ENCODE peak calls at places on chromosomes 5 and 9, in nine cellular contexts. A is AG04450, U is neural crest cell, S is tibial nerve, P is natural killer cell, C is BE2C, G is heart left ventricle, Z is cardiac muscle cell, M is body of pancreas. O is an unnamed sample.

GRCh38 chr5:52804978-52805377 is 17.3 kb downstream of the ITGA1 start:
- DNase-seq in A (no peak), U (no peak), S (no peak), P (no peak), C (no peak), G (no peak), Z (no peak), M (no peak), O (no peak)

GRCh38 chr5:38595149-38595725 is 38.8 kb upstream of the LIFR start:
- DNase-seq in A (peak), U (no peak), S (no peak), P (no peak), C (no peak), G (no peak), Z (no peak), M (no peak), O (no peak)

GRCh38 chr5:140321796-140322195 is 18.9 kb upstream of the PFDN1 start:
- DNase-seq in A (no peak), U (no peak), S (no peak), P (no peak), C (no peak), G (peak), Z (no peak), M (no peak), O (no peak)

GRCh38 chr9:94796687-94797086 is 70.2 kb downstream of the AOPEP start:
- DNase-seq in A (no peak), U (no peak), S (no peak), P (no peak), C (no peak), G (no peak), Z (no peak), M (no peak), O (no peak)

GRCh38 chr9:389758-390157 is 175.1 kb downstream of the DOCK8 start:
- DNase-seq in A (no peak), U (no peak), S (no peak), P (no peak), C (no peak), G (no peak), Z (no peak), M (no peak), O (no peak)

GRCh38 chr5:127934791-127935256 is 148.7 kb upstream of the SLC12A2 start:
- DNase-seq in A (no peak), U (no peak), S (no peak), P (no peak), C (no peak), G (no peak), Z (no peak), M (no peak), O (no peak)

GRCh38 chr9:107222020-107222522 is 61.0 kb upstream of the RAD23B start:
- DNase-seq in A (no peak), U (no peak), S (no peak), P (no peak), C (no peak), G (no peak), Z (no peak), M (no peak), O (no peak)

GRCh38 chr5:67059747-67060490 is 136.7 kb downstream of the CD180 start:
- DNase-seq in A (peak), U (no peak), S (no peak), P (no peak), C (no peak), G (no peak), Z (no peak), M (no peak), O (no peak)

GRCh38 chr9:131290039-131290766 is 680 bp downstream of the PLPP7 start:
- DNase-seq in A (no peak), U (no peak), S (no peak), P (no peak), C (peak), G (peak), Z (no peak), M (no peak), O (no peak)

GRCh38 chr5:5798041-5798827 is 375.8 kb downstream of the ICE1 start:
- DNase-seq in A (no peak), U (no peak), S (no peak), P (no peak), C (no peak), G (no peak), Z (no peak), M (no peak), O (no peak)

GRCh38 chr5:84825616-84826015 is 440.9 kb upstream of the EDIL3 start:
- DNase-seq in A (peak), U (no peak), S (no peak), P (no peak), C (no peak), G (no peak), Z (no peak), M (no peak), O (no peak)

GRCh38 chr5:174294891-174295620 is 249.6 kb downstream of the NSG2 start:
- DNase-seq in A (no peak), U (no peak), S (no peak), P (no peak), C (no peak), G (no peak), Z (no peak), M (no peak), O (peak)

GRCh38 chr9:137382728-137383452 is 40.1 kb downstream of the EXD3 start:
- DNase-seq in A (no peak), U (no peak), S (no peak), P (no peak), C (no peak), G (peak), Z (no peak), M (no peak), O (no peak)

GRCh38 chr5:133232011-133232410 is 180.2 kb downstream of the HSPA4 start:
- DNase-seq in A (no peak), U (no peak), S (no peak), P (no peak), C (no peak), G (no peak), Z (no peak), M (no peak), O (no peak)

GRCh38 chr5:142767925-142768324 is 2.3 kb upstream of the ARHGAP26 start:
- DNase-seq in A (no peak), U (no peak), S (no peak), P (no peak), C (no peak), G (no peak), Z (no peak), M (no peak), O (no peak)

GRCh38 chr5:35026280-35026840 is 21.4 kb downstream of the AGXT2 start:
- DNase-seq in A (no peak), U (no peak), S (no peak), P (no peak), C (no peak), G (no peak), Z (no peak), M (no peak), O (no peak)

GRCh38 chr5:12017037-12017436 is 112.8 kb upstream of the CTNND2 start:
- DNase-seq in A (no peak), U (no peak), S (no peak), P (no peak), C (no peak), G (no peak), Z (no peak), M (no peak), O (no peak)

GRCh38 chr5:9283473-9283872 is 262.4 kb downstream of the SEMA5A start:
- DNase-seq in A (no peak), U (no peak), S (no peak), P (no peak), C (no peak), G (no peak), Z (no peak), M (no peak), O (no peak)

GRCh38 chr5:89844548-89844947 is 565.0 kb downstream of the CETN3 start:
- DNase-seq in A (no peak), U (no peak), S (no peak), P (no peak), C (no peak), G (no peak), Z (no peak), M (no peak), O (no peak)

GRCh38 chr9:127178646-127179632 is 56.5 kb upstream of the ANGPTL2 start:
- DNase-seq in A (no peak), U (no peak), S (no peak), P (no peak), C (no peak), G (no peak), Z (no peak), M (peak), O (peak)

GRCh38 chr9:726005-726404 is 115.5 kb upstream of the DMRT1 start:
- DNase-seq in A (no peak), U (peak), S (no peak), P (no peak), C (no peak), G (no peak), Z (no peak), M (no peak), O (no peak)

GRCh38 chr9:21967169-21967568 is 27.0 kb downstream of the CDKN2A start:
- DNase-seq in A (no peak), U (no peak), S (no peak), P (no peak), C (no peak), G (no peak), Z (no peak), M (no peak), O (no peak)

GRCh38 chr9:21966140-21966851 is 27.9 kb downstream of the CDKN2A start:
- DNase-seq in A (no peak), U (no peak), S (no peak), P (no peak), C (no peak), G (no peak), Z (no peak), M (no peak), O (no peak)

GRCh38 chr9:21967707-21968106 is 26.5 kb downstream of the CDKN2A start:
- DNase-seq in A (no peak), U (no peak), S (no peak), P (no peak), C (no peak), G (no peak), Z (no peak), M (no peak), O (no peak)

GRCh38 chr9:21964925-21965385 is 29.2 kb downstream of the CDKN2A start:
- DNase-seq in A (no peak), U (no peak), S (no peak), P (peak), C (no peak), G (no peak), Z (no peak), M (peak), O (no peak)

GRCh38 chr9:21965401-21965951 is 28.7 kb downstream of the CDKN2A start:
- DNase-seq in A (peak), U (peak), S (no peak), P (no peak), C (peak), G (peak), Z (peak), M (peak), O (no peak)
- TF ChIP-seq CTCF in A (peak), U (peak), S (peak), P (no peak), C (peak), G (no peak), Z (peak), M (peak), O (peak)

DNA sequence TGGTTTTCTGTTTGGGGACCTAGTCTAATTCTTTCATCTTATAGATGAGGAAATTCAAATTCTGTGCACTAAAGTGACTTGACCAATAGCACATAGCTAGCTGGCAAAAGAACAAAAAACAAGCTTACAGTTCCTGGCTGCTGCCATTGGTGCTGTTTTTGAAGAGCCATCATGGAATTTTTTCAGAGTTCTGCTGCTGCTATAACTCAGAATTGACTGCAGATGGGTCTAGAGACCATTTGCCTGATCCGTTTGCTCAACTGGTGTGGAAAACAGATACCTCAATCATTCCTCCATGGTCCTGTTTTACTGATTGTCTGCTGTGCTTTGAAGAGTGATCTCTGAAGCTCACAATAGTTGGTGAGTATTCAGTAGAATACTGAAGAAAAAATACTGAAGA is 15.2 kb downstream of the FBXL7 start:
- DNase-seq in A (no peak), U (no peak), S (no peak), P (no peak), C (no peak), G (no peak), Z (no peak), M (no peak), O (no peak)
- TF ChIP-seq CTCF in A (no peak), U (no peak), S (no peak), P (no peak), C (peak), G (no peak), Z (no peak), M (no peak), O (no peak)

GRCh38 chr5:57298295-57298984 is 124.6 kb downstream of the GPBP1 start:
- DNase-seq in A (peak), U (peak), S (peak), P (peak), C (peak), G (peak), Z (peak), M (peak), O (peak)
- TF ChIP-seq CTCF in A (peak), U (peak), S (peak), P (peak), C (peak), G (peak), Z (peak), M (peak), O (peak)

GRCh38 chr5:153402550-153402949 is 87.9 kb upstream of the GRIA1 start:
- DNase-seq in A (no peak), U (no peak), S (no peak), P (no peak), C (no peak), G (no peak), Z (no peak), M (no peak), O (no peak)
- TF ChIP-seq CTCF in A (no peak), U (no peak), S (no peak), P (no peak), C (no peak), G (no peak), Z (no peak), M (no peak), O (no peak)

GRCh38 chr5:150000261-150000989 is at the start of the genes HMGXB3 and TIGD6:
- DNase-seq in A (peak), U (peak), S (peak), P (peak), C (peak), G (peak), Z (peak), M (peak), O (peak)
- TF ChIP-seq CTCF in A (peak), U (peak), S (no peak), P (no peak), C (no peak), G (no peak), Z (no peak), M (peak), O (peak)

DNA sequence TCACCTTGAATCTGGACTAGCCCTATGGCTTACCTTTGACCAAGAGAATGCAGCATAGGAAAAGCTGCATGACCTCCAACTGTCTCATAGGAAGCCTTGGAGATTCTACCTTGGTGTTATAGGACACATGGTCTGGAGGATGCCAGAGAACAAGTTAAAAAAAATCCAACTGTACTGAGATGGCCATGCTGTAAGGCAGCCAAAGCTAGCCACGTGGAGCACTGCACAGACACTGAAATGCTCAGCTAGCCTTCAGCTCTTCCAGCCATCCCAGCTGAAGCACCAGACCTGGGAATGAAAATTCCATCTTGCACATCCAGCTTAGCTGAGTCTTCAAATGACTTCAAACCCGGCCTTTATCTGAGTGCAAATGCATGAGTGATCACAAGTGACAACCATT is 6.0 kb upstream of the GRAMD2B start:
- DNase-seq in A (no peak), U (no peak), S (no peak), P (no peak), C (no peak), G (no peak), Z (no peak), M (no peak), O (no peak)
- TF ChIP-seq CTCF in A (no peak), U (no peak), S (no peak), P (no peak), C (no peak), G (no peak), Z (no peak), M (no peak), O (no peak)

GRCh38 chr9:34185778-34186551 is 7.1 kb downstream of the UBAP1 start:
- DNase-seq in A (peak), U (no peak), S (no peak), P (no peak), C (no peak), G (peak), Z (no peak), M (peak), O (no peak)

GRCh38 chr9:34187891-34188240 is 9.0 kb downstream of the UBAP1 start:
- DNase-seq in A (no peak), U (no peak), S (no peak), P (no peak), C (no peak), G (no peak), Z (no peak), M (no peak), O (no peak)

GRCh38 chr9:34195143-34195542 is 16.3 kb downstream of the UBAP1 start:
- DNase-seq in A (no peak), U (no peak), S (no peak), P (no peak), C (no peak), G (no peak), Z (no peak), M (no peak), O (no peak)

DNA sequence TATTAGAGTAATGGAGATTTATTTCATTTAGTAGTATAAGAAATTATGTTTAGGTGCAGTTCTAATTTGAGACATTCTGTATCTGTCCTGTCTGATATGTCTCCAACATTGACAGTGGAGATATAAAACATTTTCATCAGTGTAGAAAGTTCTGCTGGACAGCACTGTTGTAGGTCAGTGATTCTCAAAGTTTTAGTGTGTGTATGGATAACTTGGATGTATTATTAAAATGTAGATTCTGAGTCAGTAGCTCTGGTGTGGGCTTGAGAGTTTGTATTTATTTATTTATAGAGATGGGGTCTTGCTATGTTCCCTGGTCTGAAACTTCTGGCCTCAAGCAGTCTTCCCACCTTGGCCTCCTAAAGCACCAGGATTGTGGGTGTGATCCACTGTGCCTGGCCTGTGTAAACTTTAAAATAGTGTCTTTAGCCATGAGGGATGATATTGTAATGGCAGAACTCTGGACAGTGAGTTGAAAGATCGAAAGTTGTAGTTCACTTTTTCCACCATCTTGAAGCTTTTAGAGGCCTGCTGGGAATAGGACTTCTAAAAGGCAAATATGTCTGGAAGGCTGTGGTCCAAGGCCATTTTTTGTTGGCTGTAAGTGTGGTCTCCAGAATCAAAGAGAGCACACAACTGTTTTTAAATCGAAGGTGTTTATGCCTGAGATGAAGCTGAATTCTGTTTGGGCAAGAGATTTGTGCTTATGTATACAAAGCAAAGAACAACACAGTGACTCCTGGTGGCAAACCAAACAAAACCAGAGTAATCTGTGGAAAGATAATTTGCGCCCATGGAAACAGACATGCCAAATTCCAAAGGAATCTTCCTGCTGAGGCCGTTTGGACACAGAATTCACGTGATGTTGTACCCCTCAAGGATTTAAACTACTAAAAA is 12.4 kb downstream of the UBAP1 start:
- DNase-seq in A (no peak), U (no peak), S (no peak), P (no peak), C (peak), G (no peak), Z (no peak), M (no peak), O (peak)
- TF ChIP-seq CTCF in A (peak), U (peak), S (no peak), P (no peak), C (peak), G (no peak), Z (peak), M (peak), O (peak)

DNA sequence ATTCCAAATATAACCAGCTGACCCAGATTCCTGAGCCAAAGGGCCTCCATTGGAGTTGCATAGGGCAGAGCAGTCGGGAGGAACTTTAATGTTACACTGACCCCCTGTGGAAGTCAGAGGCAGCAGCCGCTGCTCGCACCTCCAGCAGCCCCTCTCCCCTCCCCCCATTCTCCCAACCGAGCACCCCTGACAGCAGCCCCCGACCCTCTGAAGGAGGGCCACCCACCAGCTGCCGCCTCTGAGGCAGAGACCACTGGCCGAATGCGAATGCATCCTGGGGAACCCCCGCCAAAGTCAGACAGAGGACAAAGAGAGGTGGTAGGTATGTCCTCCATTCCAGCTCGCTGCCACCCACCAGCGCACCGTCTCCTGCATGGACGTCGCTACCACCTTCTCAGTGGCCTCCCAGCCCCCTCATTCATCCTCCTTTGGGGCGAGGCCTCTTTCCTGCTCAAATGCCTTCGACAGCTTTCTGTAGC is 231.0 kb downstream of the CDK5RAP2 start:
- DNase-seq in A (no peak), U (peak), S (no peak), P (no peak), C (peak), G (peak), Z (peak), M (no peak), O (no peak)
- TF ChIP-seq CTCF in A (peak), U (peak), S (peak), P (no peak), C (peak), G (peak), Z (peak), M (peak), O (peak)

DNA sequence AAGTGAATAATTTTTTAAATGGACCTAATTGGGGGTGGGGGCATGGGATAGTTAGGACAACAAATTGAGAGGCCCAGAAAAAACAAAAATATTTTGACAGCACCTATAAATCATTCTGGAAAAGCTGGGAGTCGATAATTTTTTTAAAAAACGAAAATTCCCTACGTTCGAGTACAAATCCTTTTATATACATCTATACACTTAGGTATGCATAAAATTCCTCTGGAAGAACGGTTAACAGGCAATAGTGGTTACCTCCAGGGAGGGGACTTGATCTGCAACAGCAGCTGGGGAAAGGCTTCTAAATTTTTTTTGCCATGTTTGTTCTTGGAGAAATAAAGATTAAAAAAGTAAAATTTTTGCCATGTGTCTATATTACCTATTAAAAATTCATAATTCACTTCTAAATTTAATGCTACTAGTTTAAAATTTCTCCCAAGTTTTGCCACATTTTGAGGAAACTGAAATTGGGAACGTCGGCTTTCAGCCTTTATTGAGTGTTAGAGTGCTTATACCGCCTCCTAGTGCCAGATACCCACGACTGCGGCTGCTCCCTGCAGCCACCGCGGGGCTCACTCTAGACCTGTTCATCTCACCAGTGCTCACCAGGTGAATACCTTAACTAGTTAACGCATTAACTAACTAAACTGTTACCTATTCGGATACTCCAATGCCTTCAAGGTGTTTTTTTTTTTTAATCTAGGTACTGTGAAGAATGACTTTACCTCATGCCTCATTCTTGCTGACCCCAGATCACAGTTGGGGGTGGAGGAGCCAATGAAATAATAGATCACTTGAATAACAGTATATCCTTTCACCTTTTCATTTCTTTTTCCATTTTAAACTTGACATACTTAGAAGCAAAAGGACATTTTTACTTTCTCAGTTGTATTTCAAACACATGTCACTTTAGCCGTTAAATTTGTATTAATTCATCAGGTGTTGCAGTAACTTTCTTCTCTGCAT is 1.8 kb upstream of the BHMT start:
- DNase-seq in A (no peak), U (no peak), S (no peak), P (no peak), C (no peak), G (no peak), Z (peak), M (peak), O (no peak)
- TF ChIP-seq CTCF in A (peak), U (peak), S (peak), P (peak), C (peak), G (peak), Z (peak), M (peak), O (peak)